ENCODE peak calls at places on chromosomes 3 and 15, in seven cellular contexts. O, H, L, Q, N, J and C are unnamed samples.

GRCh38 chr3:136957751-136958288 is at the start of gene IL20RB:
- DNase-seq in O (no peak), J (no peak), H (no peak), L (no peak), N (peak; percentile 17), Q (peak; percentile 61), C (no peak)

GRCh38 chr15:73753250-73754130 is at the start of gene INSYN1:
- DNase-seq in H (peak; percentile 47), O (no peak), Q (no peak), L (no peak), J (peak; percentile 65), N (no peak), C (peak; percentile 36)

GRCh38 chr3:172259191-172259590 is 189.1 kb downstream of the GHSR start:
- DNase-seq in Q (no peak), L (no peak), J (no peak), O (no peak), N (no peak), H (no peak), C (no peak)

GRCh38 chr3:3766140-3766539 is 33.1 kb upstream of the LRRN1 start:
- DNase-seq in J (no peak), L (no peak), O (no peak), N (no peak), H (no peak), Q (no peak), C (no peak)

GRCh38 chr15:78626611-78627010 is 5.8 kb upstream of the CHRNA3 start:
- DNase-seq in H (peak; percentile 4), O (no peak), Q (no peak), J (no peak), L (no peak), N (no peak), C (no peak)

GRCh38 chr3:76177650-76178049 is 392.3 kb upstream of the ZNF717 start:
- DNase-seq in Q (no peak), J (no peak), H (no peak), L (no peak), N (no peak), O (no peak), C (no peak)

GRCh38 chr15:63504247-63504978 is at the start of gene USP3:
- DNase-seq in H (peak; percentile 95), L (peak; percentile 81), O (peak; percentile 86), J (peak; percentile 94), N (peak; percentile 91), Q (peak; percentile 94), C (peak; percentile 96)

GRCh38 chr3:64684715-64685261 is 3.0 kb downstream of the ADAMTS9 start:
- DNase-seq in N (peak; percentile 56), Q (peak; percentile 46), J (peak; percentile 44), O (no peak), L (no peak), H (no peak), C (peak; percentile 12)

GRCh38 chr3:179671309-179671708 is 18.5 kb downstream of the USP13 start:
- DNase-seq in L (no peak), O (no peak), Q (no peak), N (no peak), J (no peak), H (no peak), C (no peak)

GRCh38 chr3:188149587-188149986 is 4.4 kb upstream of the LPP start:
- DNase-seq in J (no peak), N (no peak), O (no peak), L (no peak), Q (no peak), H (no peak), C (no peak)

GRCh38 chr15:87793736-87794135 is 462.8 kb downstream of the NTRK3 start:
- DNase-seq in J (no peak), O (no peak), N (no peak), L (no peak), Q (peak; percentile 37), H (no peak), C (no peak)

GRCh38 chr3:28317438-28318022 is 31.0 kb upstream of the ZCWPW2 start:
- DNase-seq in O (no peak), H (no peak), J (peak; percentile 20), Q (peak; percentile 38), L (no peak), N (peak; percentile 30), C (no peak)

GRCh38 chr3:111590096-111590491 is 5.1 kb downstream of the ZBED2 start:
- DNase-seq in H (no peak), Q (no peak), O (no peak), N (no peak), J (no peak), L (no peak), C (no peak)

GRCh38 chr3:147120029-147120428 is 286.3 kb downstream of the ZIC4 start:
- DNase-seq in O (no peak), H (no peak), L (no peak), J (no peak), Q (peak; percentile 45), N (no peak), C (no peak)

GRCh38 chr3:188322135-188322892 is 168.4 kb downstream of the LPP start:
- DNase-seq in L (no peak), J (no peak), H (no peak), O (no peak), Q (no peak), N (no peak), C (no peak)

GRCh38 chr15:44368367-44368766 is 59.1 kb upstream of the CTDSPL2 start:
- DNase-seq in O (no peak), Q (no peak), H (no peak), N (no peak), J (no peak), L (no peak), C (no peak)

GRCh38 chr3:66487475-66487874 is 13.3 kb downstream of the LRIG1 start:
- DNase-seq in L (no peak), O (no peak), H (no peak), Q (peak; percentile 65), J (no peak), N (peak; percentile 36), C (no peak)

GRCh38 chr15:45729146-45729545 is 94.3 kb downstream of the SQOR start:
- DNase-seq in O (no peak), J (no peak), N (no peak), Q (peak; percentile 6), L (no peak), H (no peak), C (no peak)

GRCh38 chr15:83559310-83559966 is 94.5 kb upstream of the ADAMTSL3 start:
- DNase-seq in J (peak; percentile 67), O (no peak), H (peak; percentile 31), Q (peak; percentile 61), N (peak; percentile 66), L (peak; percentile 64), C (peak; percentile 55)

GRCh38 chr3:13208706-13209295 is 135.6 kb upstream of the IQSEC1 start:
- DNase-seq in H (no peak), O (no peak), J (no peak), L (no peak), Q (no peak), N (no peak), C (no peak)

GRCh38 chr3:98008751-98009373 is 26.3 kb downstream of the GABRR3 start:
- DNase-seq in N (no peak), J (no peak), Q (no peak), L (no peak), H (no peak), O (no peak), C (no peak)

GRCh38 chr15:31502541-31503229 is 176.1 kb downstream of the KLF13 start:
- DNase-seq in H (no peak), O (no peak), Q (no peak), L (no peak), J (no peak), N (no peak), C (no peak)

GRCh38 chr15:70494861-70495571 is 268.3 kb downstream of the UACA start:
- DNase-seq in N (no peak), L (no peak), J (no peak), O (no peak), Q (peak; percentile 96), H (no peak), C (no peak)

GRCh38 chr15:75042730-75043508 is 19.5 kb downstream of the PPCDC start:
- DNase-seq in H (peak; percentile 86), J (peak; percentile 46), N (peak; percentile 47), L (no peak), Q (peak; percentile 64), O (peak; percentile 81), C (peak; percentile 43)

GRCh38 chr3:12934431-12934830 is 93.1 kb upstream of the RPL32 start:
- DNase-seq in O (peak; percentile 73), L (no peak), N (no peak), H (peak; percentile 36), Q (no peak), J (no peak), C (no peak)

GRCh38 chr3:160099855-160100254 is 111.2 kb downstream of the IL12A start:
- DNase-seq in Q (no peak), L (no peak), H (no peak), J (no peak), N (no peak), O (no peak), C (no peak)

GRCh38 chr3:89113887-89114840 is 6.7 kb downstream of the EPHA3 start:
- DNase-seq in H (peak; percentile 63), J (peak; percentile 79), L (peak; percentile 7), Q (peak; percentile 42), N (peak; percentile 59), O (no peak), C (peak; percentile 72)

GRCh38 chr3:15064835-15065549 is at the start of gene MRPS25:
- DNase-seq in Q (peak; percentile 92), L (peak; percentile 62), H (peak; percentile 92), J (peak; percentile 88), N (peak; percentile 82), O (peak; percentile 62), C (peak; percentile 72)
- TF ChIP-seq CTCF in Q (no peak), L (no peak), H (no peak), J (no peak), N (no peak), O (no peak), C (no peak)

GRCh38 chr3:50885491-50885890 is 210.8 kb downstream of the DOCK3 start:
- DNase-seq in Q (no peak), N (no peak), L (no peak), O (no peak), H (no peak), J (no peak), C (no peak)
- TF ChIP-seq CTCF in Q (no peak), N (no peak), L (no peak), O (no peak), H (no peak), J (peak; percentile 36), C (peak; percentile 41)

DNA sequence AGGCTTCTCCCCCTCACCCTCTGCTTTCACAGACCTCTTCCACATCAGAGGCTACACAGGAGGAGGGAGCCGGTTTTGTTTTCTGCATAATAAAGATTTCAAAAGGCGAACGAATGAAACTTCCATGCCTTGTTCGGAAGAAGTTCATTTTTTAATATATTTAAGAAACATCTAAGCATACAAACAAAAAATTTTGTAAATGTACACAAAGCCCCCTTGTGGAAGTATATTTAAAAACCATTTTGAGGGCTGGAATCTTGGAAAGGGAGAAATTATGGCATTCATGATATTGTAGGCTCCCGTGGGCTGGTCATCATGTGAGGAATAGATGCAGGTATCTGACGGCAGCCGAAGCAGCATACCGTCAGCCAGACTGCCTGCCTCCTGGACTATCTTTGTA is 90.4 kb downstream of the MECOM start:
- DNase-seq in Q (no peak), N (no peak), L (no peak), O (no peak), H (no peak), J (no peak), C (no peak)
- TF ChIP-seq CTCF in Q (peak; percentile 10), N (peak; percentile 16), L (no peak), O (no peak), H (no peak), J (peak; percentile 23), C (no peak)

DNA sequence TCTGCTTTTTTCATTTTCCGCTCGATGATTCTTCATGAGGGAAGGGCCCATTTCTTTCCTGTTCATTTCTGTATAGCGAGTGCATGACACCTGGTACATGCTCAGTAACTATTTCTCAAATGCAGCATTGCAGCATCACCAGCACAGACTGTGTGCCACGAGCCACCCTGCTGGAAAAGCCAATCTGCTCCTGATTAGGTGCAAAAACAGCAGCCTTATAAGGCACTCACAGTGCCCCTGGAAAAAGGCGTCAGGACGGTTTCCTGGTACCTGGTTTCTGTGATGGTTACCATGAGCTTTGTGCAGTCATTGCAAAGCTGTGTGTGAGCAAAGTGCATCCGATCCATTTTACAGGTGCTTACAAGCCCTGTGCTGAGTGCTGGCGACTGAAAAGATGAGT is 15.8 kb downstream of the ST8SIA2 start:
- DNase-seq in H (no peak), Q (no peak), N (no peak), J (no peak), O (no peak), L (no peak), C (no peak)
- TF ChIP-seq CTCF in H (no peak), Q (no peak), N (no peak), J (no peak), O (no peak), L (no peak), C (no peak)